ENCODE peak calls at places on chromosomes 11 and 22, in eight cellular contexts. X is OCI-LY7; L is A673; B is brain microvascular endothelial cell; W is hepatocyte; G is CD8-positive, alpha-beta memory T cell; E is SK-N-SH; R is small intestine. D is an unnamed sample. For H3K36me3, the result is how much of the 10 kb centered on the place peaks cover.

GRCh38 chr11:134950692-134951304 is 538.8 kb upstream of the B3GAT1 start:
- DNase-seq in X (no peak), L (no peak), B (peak), W (no peak), G (no peak), E (no peak), R (no peak), D (no peak)

GRCh38 chr11:110761994-110762393 is 49.8 kb upstream of the ARHGAP20 start:
- DNase-seq in X (no peak), L (no peak), B (no peak), W (no peak), G (no peak), E (peak), R (no peak), D (no peak)

GRCh38 chr11:111726301-111726713 is 39.9 kb downstream of the PPP2R1B start:
- DNase-seq in X (no peak), L (no peak), B (no peak), W (no peak), G (no peak), E (no peak), R (no peak), D (no peak)

GRCh38 chr22:50255099-50255498 is 4.0 kb upstream of the HDAC10 start:
- DNase-seq in X (no peak), L (no peak), B (no peak), W (no peak), G (no peak), E (no peak), R (no peak), D (no peak)

GRCh38 chr22:44495629-44496028 is 2.4 kb downstream of the RTL6 start:
- DNase-seq in X (no peak), L (no peak), B (no peak), W (no peak), G (no peak), E (no peak), R (no peak), D (no peak)

GRCh38 chr22:46538816-46539163 is 1.4 kb upstream of the CELSR1 start:
- DNase-seq in X (no peak), L (peak), B (peak), W (no peak), G (no peak), E (no peak), R (no peak), D (no peak)

GRCh38 chr11:134500621-134501020 is 88.6 kb upstream of the B3GAT1 start:
- DNase-seq in X (no peak), L (no peak), B (no peak), W (no peak), G (no peak), E (no peak), R (no peak), D (no peak)

GRCh38 chr11:541433-541885 is 4.1 kb downstream of the LRRC56 start:
- DNase-seq in X (no peak), L (no peak), B (no peak), W (no peak), G (no peak), E (no peak), R (no peak), D (no peak)

GRCh38 chr11:96257972-96258951 is 84.7 kb downstream of the MAML2 start:
- DNase-seq in X (peak), L (no peak), B (no peak), W (no peak), G (peak), E (no peak), R (peak), D (no peak)

GRCh38 chr11:116343270-116343669 is 429.5 kb downstream of the BUD13 start:
- DNase-seq in X (no peak), L (no peak), B (no peak), W (no peak), G (no peak), E (no peak), R (no peak), D (no peak)

GRCh38 chr11:19232910-19233503 is 7.7 kb downstream of the E2F8 start:
- DNase-seq in X (no peak), L (no peak), B (peak), W (no peak), G (no peak), E (no peak), R (no peak), D (no peak)

GRCh38 chr11:45366839-45367238 is 80.7 kb upstream of the SYT13 start:
- DNase-seq in X (no peak), L (peak), B (no peak), W (no peak), G (no peak), E (no peak), R (no peak), D (no peak)

DNA sequence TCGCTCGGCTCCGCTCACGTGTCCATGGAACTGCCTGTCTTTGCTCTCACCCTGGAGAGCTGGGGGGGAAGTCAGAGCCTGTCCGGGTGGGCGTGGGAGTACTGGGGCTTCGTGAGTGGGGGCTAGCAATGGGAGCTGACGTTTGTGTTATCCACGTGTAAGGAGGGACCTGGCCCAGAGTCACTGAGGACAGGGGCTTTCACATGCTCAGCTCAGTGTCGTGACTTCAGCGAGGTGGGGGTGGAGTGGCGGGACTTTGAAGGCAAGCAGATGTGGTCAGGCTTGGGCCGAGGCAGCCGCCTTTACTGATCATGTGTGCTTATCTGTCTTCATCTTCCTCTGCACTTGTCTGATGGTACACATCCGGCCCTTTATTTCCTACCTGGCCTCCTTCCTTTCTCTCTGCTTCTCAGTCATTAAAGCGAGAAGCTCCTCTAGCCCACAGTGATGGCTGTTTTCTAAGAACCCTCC is 113.1 kb upstream of the NNMT start:
- DNase-seq in X (peak), L (no peak), B (no peak), W (no peak), G (peak), E (no peak), R (peak), D (no peak)
- H3K4me3 ChIP-seq in X (no peak), L (no peak), B (no peak), W (no peak), G (peak), E (no peak), R (no peak), D (no peak)

GRCh38 chr22:19172213-19173046 is 6.1 kb downstream of the SLC25A1 start:
- DNase-seq in X (no peak), L (no peak), B (no peak), W (no peak), G (no peak), E (no peak), R (no peak), D (no peak)
- H3K27ac ChIP-seq in X (peak), L (peak), B (peak), W (peak), G (peak), E (peak), R (peak), D (peak)

DNA sequence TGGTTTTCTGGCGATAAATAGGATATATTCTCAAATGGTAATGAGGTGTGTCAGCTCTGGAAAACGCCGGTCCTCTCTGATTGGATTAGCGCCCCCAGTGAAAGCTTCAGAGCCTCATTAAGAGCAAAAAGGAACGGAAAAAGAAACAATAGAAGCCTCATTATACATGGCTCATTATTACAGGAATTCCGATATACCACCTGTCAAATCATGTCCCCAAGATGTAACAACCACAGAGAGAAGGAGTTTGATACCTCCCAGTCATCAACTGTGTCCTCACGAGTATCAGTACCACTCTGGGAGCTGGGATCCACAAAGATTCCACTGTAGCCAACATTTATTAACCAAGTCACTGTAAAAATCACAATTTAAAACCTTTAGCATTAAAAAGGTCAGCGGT is 175.8 kb upstream of the PITPNB start:
- DNase-seq in X (no peak), L (peak), B (no peak), W (no peak), G (no peak), E (no peak), R (no peak), D (no peak)
- H3K36me3 ChIP-seq in X (under half), L (under half), B (under half), W (under half), G (under half), E (under half), R (under half), D (under half)

GRCh38 chr11:2472428-2473186 is 27.8 kb downstream of the KCNQ1 start:
- DNase-seq in X (no peak), L (no peak), B (no peak), W (no peak), G (no peak), E (no peak), R (no peak), D (no peak)
- H3K4me3 ChIP-seq in X (no peak), L (no peak), B (no peak), W (no peak), G (no peak), E (no peak), R (no peak), D (no peak)

GRCh38 chr11:123366924-123367323 is 63.1 kb upstream of the GRAMD1B start:
- DNase-seq in X (no peak), L (no peak), B (no peak), W (no peak), G (no peak), E (no peak), R (no peak), D (no peak)
- H3K27ac ChIP-seq in X (no peak), L (no peak), B (no peak), W (no peak), G (no peak), E (no peak), R (no peak), D (no peak)

GRCh38 chr11:58576792-58577440 is 1.3 kb upstream of the LPXN start:
- DNase-seq in X (peak), L (peak), B (peak), W (peak), G (no peak), E (peak), R (peak), D (no peak)

GRCh38 chr11:58579192-58580129 is 598 bp downstream of the ZFP91 start:
- DNase-seq in X (peak), L (peak), B (peak), W (peak), G (peak), E (peak), R (peak), D (peak)

GRCh38 chr11:58577441-58578135 is 1.3 kb upstream of the ZFP91 start:
- DNase-seq in X (peak), L (peak), B (peak), W (peak), G (peak), E (no peak), R (no peak), D (peak)

GRCh38 chr11:58578635-58579191 is at the start of gene ZFP91:
- DNase-seq in X (peak), L (peak), B (peak), W (peak), G (peak), E (peak), R (peak), D (peak)

GRCh38 chr11:58578136-58578634 is 678 bp upstream of the ZFP91 start:
- DNase-seq in X (peak), L (peak), B (peak), W (peak), G (peak), E (peak), R (peak), D (peak)
- H3K36me3 ChIP-seq in X (under half), L (under half), B (under half), W (under half), G (under half), E (under half), R (under half), D (under half)

GRCh38 chr11:102120437-102120935 is 10.2 kb downstream of the YAP1 start:
- DNase-seq in X (no peak), L (peak), B (no peak), W (no peak), G (no peak), E (no peak), R (no peak), D (no peak)
- H3K4me3 ChIP-seq in X (no peak), L (no peak), B (no peak), W (no peak), G (no peak), E (no peak), R (no peak), D (no peak)

D was measured in lung.